ENCODE peak calls at places on chromosomes 12 and 14, in five cellular contexts. One of them, this sample, is unnamed.

GRCh38 chr14:79186523-79186922 is 1016.4 kb downstream of the NRXN3 start:
- DNase-seq in brain microvascular endothelial cell: peak; percentile 49
- DNase-seq in GM23248: no peak
- DNase-seq in right atrium auricular region: no peak
- DNase-seq in stomach: no peak
- DNase-seq in this sample: no peak

GRCh38 chr14:103232338-103232808 is 101.7 kb upstream of the EIF5 start:
- DNase-seq in brain microvascular endothelial cell: no peak
- DNase-seq in right atrium auricular region: no peak
- DNase-seq in GM23248: no peak
- DNase-seq in stomach: no peak
- DNase-seq in this sample: no peak

GRCh38 chr12:93459992-93460391 is 7.3 kb upstream of the MRPL42 start:
- DNase-seq in stomach: no peak
- DNase-seq in right atrium auricular region: no peak
- DNase-seq in brain microvascular endothelial cell: no peak
- DNase-seq in GM23248: no peak
- DNase-seq in this sample: no peak

GRCh38 chr14:93949511-93950075 is 22.4 kb downstream of the FAM181A start:
- DNase-seq in stomach: no peak
- DNase-seq in brain microvascular endothelial cell: no peak
- DNase-seq in GM23248: no peak
- DNase-seq in right atrium auricular region: no peak
- DNase-seq in this sample: no peak

GRCh38 chr12:102167821-102168605 is 29.6 kb downstream of the PMCH start:
- DNase-seq in right atrium auricular region: no peak
- DNase-seq in GM23248: peak; percentile 54
- DNase-seq in stomach: no peak
- DNase-seq in brain microvascular endothelial cell: no peak
- DNase-seq in this sample: no peak

GRCh38 chr14:36848213-36848612 is 186.6 kb downstream of the PAX9 start:
- DNase-seq in brain microvascular endothelial cell: no peak
- DNase-seq in right atrium auricular region: no peak
- DNase-seq in stomach: no peak
- DNase-seq in GM23248: no peak
- DNase-seq in this sample: no peak

GRCh38 chr14:51244591-51244990 is 4.5 kb downstream of the TMX1 start:
- DNase-seq in GM23248: no peak
- DNase-seq in brain microvascular endothelial cell: no peak
- DNase-seq in stomach: no peak
- DNase-seq in right atrium auricular region: no peak
- DNase-seq in this sample: no peak

GRCh38 chr12:7100239-7100638 is 8.0 kb upstream of the C1R start:
- DNase-seq in brain microvascular endothelial cell: no peak
- DNase-seq in right atrium auricular region: no peak
- DNase-seq in stomach: no peak
- DNase-seq in GM23248: no peak
- DNase-seq in this sample: no peak

GRCh38 chr12:105764216-105764835 is 374.4 kb downstream of the NUAK1 start:
- DNase-seq in brain microvascular endothelial cell: no peak
- DNase-seq in right atrium auricular region: no peak
- DNase-seq in GM23248: no peak
- DNase-seq in stomach: no peak
- DNase-seq in this sample: no peak

GRCh38 chr12:53999596-54000104 is 311 bp upstream of the HOXC9 start:
- DNase-seq in stomach: no peak
- DNase-seq in brain microvascular endothelial cell: no peak
- DNase-seq in right atrium auricular region: no peak
- DNase-seq in GM23248: peak; percentile 93
- DNase-seq in this sample: no peak

GRCh38 chr12:101832030-101832429 is 1.3 kb upstream of the GNPTAB start:
- DNase-seq in brain microvascular endothelial cell: no peak
- DNase-seq in GM23248: no peak
- DNase-seq in stomach: no peak
- DNase-seq in right atrium auricular region: no peak
- DNase-seq in this sample: no peak

GRCh38 chr12:20808521-20808920 is 2.0 kb upstream of the SLCO1B3 start:
- DNase-seq in brain microvascular endothelial cell: no peak
- DNase-seq in stomach: no peak
- DNase-seq in GM23248: no peak
- DNase-seq in right atrium auricular region: no peak
- DNase-seq in this sample: no peak

GRCh38 chr12:88172844-88173407 is 30.8 kb downstream of the TMTC3 start:
- DNase-seq in brain microvascular endothelial cell: no peak
- DNase-seq in GM23248: peak; percentile 33
- DNase-seq in right atrium auricular region: no peak
- DNase-seq in stomach: no peak
- DNase-seq in this sample: no peak

GRCh38 chr12:2094597-2094996 is 41.8 kb downstream of the CACNA1C start:
- DNase-seq in GM23248: peak; percentile 71
- DNase-seq in right atrium auricular region: no peak
- DNase-seq in stomach: no peak
- DNase-seq in brain microvascular endothelial cell: no peak
- DNase-seq in this sample: no peak

GRCh38 chr14:93337143-93337753 is 4.4 kb upstream of the BTBD7 start:
- DNase-seq in stomach: no peak
- DNase-seq in right atrium auricular region: no peak
- DNase-seq in GM23248: no peak
- DNase-seq in brain microvascular endothelial cell: no peak
- DNase-seq in this sample: no peak

GRCh38 chr14:92783813-92784431 is 10.2 kb upstream of the GOLGA5 start:
- DNase-seq in brain microvascular endothelial cell: peak; percentile 87
- DNase-seq in right atrium auricular region: no peak
- DNase-seq in stomach: no peak
- DNase-seq in GM23248: peak; percentile 68
- DNase-seq in this sample: no peak

GRCh38 chr14:22159968-22160367 is 429.1 kb downstream of the DAD1 start:
- DNase-seq in GM23248: no peak
- DNase-seq in brain microvascular endothelial cell: no peak
- DNase-seq in stomach: no peak
- DNase-seq in right atrium auricular region: no peak
- DNase-seq in this sample: no peak

GRCh38 chr12:124994435-124994975 is 1.1 kb downstream of the BRI3BP start:
- DNase-seq in stomach: peak; percentile 51
- DNase-seq in right atrium auricular region: no peak
- DNase-seq in GM23248: no peak
- DNase-seq in brain microvascular endothelial cell: no peak
- DNase-seq in this sample: no peak

GRCh38 chr14:77249286-77249685 is 21.7 kb downstream of the NGB start:
- DNase-seq in right atrium auricular region: no peak
- DNase-seq in stomach: no peak
- DNase-seq in GM23248: no peak
- DNase-seq in brain microvascular endothelial cell: no peak
- DNase-seq in this sample: no peak

GRCh38 chr14:89681086-89682018 is 264.3 kb upstream of the FOXN3 start:
- DNase-seq in stomach: no peak
- DNase-seq in brain microvascular endothelial cell: no peak
- DNase-seq in GM23248: no peak
- DNase-seq in right atrium auricular region: no peak
- DNase-seq in this sample: no peak

GRCh38 chr14:69571879-69572633 is 2.6 kb downstream of the CCDC177 start:
- DNase-seq in stomach: peak; percentile 32
- DNase-seq in right atrium auricular region: no peak
- DNase-seq in brain microvascular endothelial cell: no peak
- DNase-seq in GM23248: peak; percentile 44
- DNase-seq in this sample: no peak

GRCh38 chr12:109222496-109222895 is 86.6 kb downstream of the FOXN4 start:
- DNase-seq in right atrium auricular region: no peak
- DNase-seq in GM23248: no peak
- DNase-seq in stomach: no peak
- DNase-seq in brain microvascular endothelial cell: no peak
- DNase-seq in this sample: no peak

GRCh38 chr12:91037301-91037700 is 20.5 kb downstream of the KERA start:
- DNase-seq in brain microvascular endothelial cell: no peak
- DNase-seq in stomach: no peak
- DNase-seq in right atrium auricular region: no peak
- DNase-seq in GM23248: peak; percentile 6
- DNase-seq in this sample: no peak

GRCh38 chr12:128914908-128915563 is 61.8 kb downstream of the GLT1D1 start:
- DNase-seq in right atrium auricular region: no peak
- DNase-seq in brain microvascular endothelial cell: no peak
- DNase-seq in stomach: no peak
- DNase-seq in GM23248: no peak
- DNase-seq in this sample: no peak

GRCh38 chr14:32211068-32211404 is 8.0 kb upstream of the RNU6-8 start:
- DNase-seq in right atrium auricular region: no peak
- DNase-seq in GM23248: no peak
- DNase-seq in brain microvascular endothelial cell: no peak
- DNase-seq in stomach: no peak
- DNase-seq in this sample: no peak

GRCh38 chr14:37145395-37145794 is 27.0 kb downstream of the SLC25A21 start:
- DNase-seq in stomach: no peak
- DNase-seq in GM23248: peak; percentile 31
- DNase-seq in brain microvascular endothelial cell: no peak
- DNase-seq in right atrium auricular region: no peak
- DNase-seq in this sample: no peak

GRCh38 chr12:30825341-30825740 is 70.6 kb upstream of the CAPRIN2 start:
- DNase-seq in GM23248: no peak
- DNase-seq in brain microvascular endothelial cell: no peak
- DNase-seq in right atrium auricular region: peak; percentile 38
- DNase-seq in stomach: no peak
- DNase-seq in this sample: no peak

GRCh38 chr14:92531151-92531873 is 17.7 kb downstream of the RIN3 start:
- DNase-seq in right atrium auricular region: no peak
- DNase-seq in stomach: no peak
- DNase-seq in GM23248: no peak
- DNase-seq in brain microvascular endothelial cell: no peak
- DNase-seq in this sample: no peak

GRCh38 chr14:91169951-91170350 is 56.1 kb downstream of the DGLUCY start:
- DNase-seq in brain microvascular endothelial cell: no peak
- DNase-seq in right atrium auricular region: no peak
- DNase-seq in stomach: no peak
- DNase-seq in GM23248: no peak
- DNase-seq in this sample: no peak
- H3K27ac ChIP-seq in brain microvascular endothelial cell: no peak overlapping the region
- H3K27ac ChIP-seq in right atrium auricular region: peak overlapping the region; percentile 71
- H3K27ac ChIP-seq in stomach: peak overlapping the region; percentile 11
- H3K27ac ChIP-seq in GM23248: no peak overlapping the region
- H3K27ac ChIP-seq in this sample: no peak overlapping the region

DNA sequence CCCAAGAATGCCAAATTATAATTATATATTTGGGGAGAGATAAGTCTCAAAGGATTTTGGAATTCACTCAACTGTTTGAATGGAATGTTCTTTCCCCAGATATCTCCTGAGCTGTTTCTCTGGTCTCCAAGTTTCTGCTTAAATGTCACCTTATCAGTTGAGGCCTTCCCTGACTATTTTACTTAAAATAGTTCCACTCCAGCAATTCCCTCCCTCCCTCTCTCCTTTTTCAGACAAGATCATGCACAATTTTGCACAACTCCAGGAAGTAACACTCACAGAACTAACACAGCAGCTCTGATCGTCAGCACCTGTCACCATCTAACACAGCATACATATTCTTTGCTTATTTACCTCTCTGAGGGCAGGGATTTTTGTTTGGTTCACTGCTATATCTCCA is 12.5 kb downstream of the BTG1 start:
- DNase-seq in right atrium auricular region: no peak
- DNase-seq in GM23248: no peak
- DNase-seq in stomach: no peak
- DNase-seq in brain microvascular endothelial cell: no peak
- DNase-seq in this sample: no peak
- H3K27ac ChIP-seq in right atrium auricular region: peak overlapping the region; percentile 57
- H3K27ac ChIP-seq in GM23248: no peak overlapping the region
- H3K27ac ChIP-seq in stomach: peak overlapping the region; percentile 67
- H3K27ac ChIP-seq in brain microvascular endothelial cell: no peak overlapping the region
- H3K27ac ChIP-seq in this sample: peak overlapping the region; percentile 59

GRCh38 chr12:57822392-57823130 is 4.0 kb upstream of the AVIL start:
- DNase-seq in brain microvascular endothelial cell: no peak
- DNase-seq in GM23248: no peak
- DNase-seq in stomach: no peak
- DNase-seq in right atrium auricular region: no peak
- DNase-seq in this sample: no peak
- H3K27ac ChIP-seq in brain microvascular endothelial cell: no peak overlapping the region
- H3K27ac ChIP-seq in GM23248: no peak overlapping the region
- H3K27ac ChIP-seq in stomach: no peak overlapping the region
- H3K27ac ChIP-seq in right atrium auricular region: peak overlapping the region; percentile 58
- H3K27ac ChIP-seq in this sample: no peak overlapping the region

DNA sequence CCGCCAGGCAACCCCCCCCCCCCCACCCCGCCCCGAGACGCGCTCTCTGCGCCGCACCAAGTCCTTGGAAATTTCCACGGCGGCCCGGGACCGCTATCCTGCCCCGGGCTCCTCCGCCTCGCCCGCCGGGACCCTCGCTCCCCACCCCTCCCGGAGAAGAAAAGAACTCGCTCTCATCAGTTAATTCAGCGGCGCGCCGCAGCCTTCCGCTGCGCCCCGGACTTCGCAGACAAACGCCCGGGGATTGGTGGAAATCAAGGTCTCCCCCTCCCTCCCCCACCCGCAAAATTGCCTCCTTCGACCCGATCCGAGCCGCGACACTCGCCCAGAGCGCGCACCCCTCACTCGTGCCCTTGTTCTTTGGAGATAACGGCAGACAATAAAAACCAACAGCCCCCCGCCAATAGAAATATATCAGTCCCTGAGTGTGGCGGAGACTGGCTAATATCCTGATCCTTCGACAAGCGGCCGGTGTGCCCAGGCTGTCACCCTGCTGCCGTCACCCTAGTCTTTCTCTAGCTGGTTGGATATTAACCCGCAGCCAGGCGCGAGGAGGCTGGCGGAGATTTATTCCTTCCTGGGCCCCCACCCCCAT is at the start of gene ST8SIA1:
- DNase-seq in GM23248: peak; percentile 44
- DNase-seq in brain microvascular endothelial cell: no peak
- DNase-seq in stomach: peak; percentile 33
- DNase-seq in right atrium auricular region: no peak
- DNase-seq in this sample: peak; percentile 59
- H3K27ac ChIP-seq in GM23248: no peak within 1 kb of the TSS
- H3K27ac ChIP-seq in brain microvascular endothelial cell: no peak within 1 kb of the TSS
- H3K27ac ChIP-seq in stomach: peak within 1 kb of the TSS; percentile 73
- H3K27ac ChIP-seq in right atrium auricular region: peak within 1 kb of the TSS; percentile 73
- H3K27ac ChIP-seq in this sample: peak within 1 kb of the TSS; percentile 45

GRCh38 chr12:126776047-126776446 is 1490.9 kb upstream of the TMEM132C start:
- DNase-seq in right atrium auricular region: no peak
- DNase-seq in GM23248: no peak
- DNase-seq in brain microvascular endothelial cell: no peak
- DNase-seq in stomach: no peak
- DNase-seq in this sample: no peak

GRCh38 chr12:126773012-126773411 is 1494.0 kb upstream of the TMEM132C start:
- DNase-seq in GM23248: no peak
- DNase-seq in stomach: no peak
- DNase-seq in right atrium auricular region: no peak
- DNase-seq in brain microvascular endothelial cell: no peak
- DNase-seq in this sample: no peak

GRCh38 chr12:126773491-126773890 is 1493.5 kb upstream of the TMEM132C start:
- DNase-seq in GM23248: no peak
- DNase-seq in stomach: no peak
- DNase-seq in brain microvascular endothelial cell: no peak
- DNase-seq in right atrium auricular region: no peak
- DNase-seq in this sample: no peak

GRCh38 chr12:126770188-126770587 is 1496.8 kb upstream of the TMEM132C start:
- DNase-seq in GM23248: no peak
- DNase-seq in right atrium auricular region: no peak
- DNase-seq in brain microvascular endothelial cell: no peak
- DNase-seq in stomach: no peak
- DNase-seq in this sample: no peak

GRCh38 chr12:126772171-126772864 is 1494.7 kb upstream of the TMEM132C start:
- DNase-seq in stomach: no peak
- DNase-seq in GM23248: peak; percentile 90
- DNase-seq in brain microvascular endothelial cell: no peak
- DNase-seq in right atrium auricular region: no peak
- DNase-seq in this sample: peak; percentile 23
- H3K27ac ChIP-seq in stomach: no peak overlapping the region
- H3K27ac ChIP-seq in GM23248: peak overlapping the region; percentile 83
- H3K27ac ChIP-seq in brain microvascular endothelial cell: no peak overlapping the region
- H3K27ac ChIP-seq in right atrium auricular region: no peak overlapping the region
- H3K27ac ChIP-seq in this sample: peak overlapping the region; percentile 16

GRCh38 chr14:61573748-61574513 is 121.4 kb upstream of the HIF1A start:
- DNase-seq in right atrium auricular region: no peak
- DNase-seq in GM23248: peak; percentile 81
- DNase-seq in stomach: no peak
- DNase-seq in brain microvascular endothelial cell: no peak
- DNase-seq in this sample: no peak
- H3K27ac ChIP-seq in right atrium auricular region: no peak overlapping the region
- H3K27ac ChIP-seq in GM23248: peak overlapping the region; percentile 81
- H3K27ac ChIP-seq in stomach: no peak overlapping the region
- H3K27ac ChIP-seq in brain microvascular endothelial cell: peak overlapping the region; percentile 81
- H3K27ac ChIP-seq in this sample: no peak overlapping the region

This sample was measured in CD4-positive, alpha-beta T cell.